ENCODE peak calls at places on chromosomes 12 and 14, in nine cellular contexts. One of them, this sample, is unnamed.

GRCh38 chr12:93245543-93245942 is 132.2 kb upstream of the NUDT4 start:
- DNase-seq in CD8-positive, alpha-beta T cell: peak; percentile 78
- DNase-seq in OCI-LY7: peak; percentile 83
- DNase-seq in CD4-positive, CD25-positive, alpha-beta regulatory T cell: peak; percentile 69
- DNase-seq in lower lobe of right lung: no peak
- DNase-seq in adipocyte: no peak
- DNase-seq in transverse colon: peak; percentile 41
- DNase-seq in esophagus squamous epithelium: no peak
- DNase-seq in body of pancreas: no peak
- DNase-seq in this sample: no peak

GRCh38 chr12:68358532-68359485 is 26.6 kb upstream of the MDM1 start:
- DNase-seq in CD8-positive, alpha-beta T cell: peak; percentile 68
- DNase-seq in OCI-LY7: peak; percentile 80
- DNase-seq in CD4-positive, CD25-positive, alpha-beta regulatory T cell: peak; percentile 88
- DNase-seq in lower lobe of right lung: no peak
- DNase-seq in adipocyte: peak; percentile 94
- DNase-seq in transverse colon: peak; percentile 71
- DNase-seq in esophagus squamous epithelium: no peak
- DNase-seq in body of pancreas: peak; percentile 67
- DNase-seq in this sample: peak; percentile 17

GRCh38 chr12:94710933-94711332 is 60.6 kb upstream of the TMCC3 start:
- DNase-seq in CD8-positive, alpha-beta T cell: peak; percentile 26
- DNase-seq in OCI-LY7: peak; percentile 75
- DNase-seq in CD4-positive, CD25-positive, alpha-beta regulatory T cell: peak; percentile 49
- DNase-seq in lower lobe of right lung: no peak
- DNase-seq in adipocyte: no peak
- DNase-seq in transverse colon: peak; percentile 50
- DNase-seq in esophagus squamous epithelium: no peak
- DNase-seq in body of pancreas: peak; percentile 30
- DNase-seq in this sample: no peak

GRCh38 chr14:58662028-58662427 is 24.3 kb downstream of the DACT1 start:
- DNase-seq in CD8-positive, alpha-beta T cell: no peak
- DNase-seq in OCI-LY7: no peak
- DNase-seq in CD4-positive, CD25-positive, alpha-beta regulatory T cell: peak; percentile 58
- DNase-seq in lower lobe of right lung: no peak
- DNase-seq in adipocyte: no peak
- DNase-seq in transverse colon: no peak
- DNase-seq in esophagus squamous epithelium: no peak
- DNase-seq in body of pancreas: no peak
- DNase-seq in this sample: no peak

GRCh38 chr14:96130391-96130790 is 74.2 kb upstream of the BDKRB2 start:
- DNase-seq in CD8-positive, alpha-beta T cell: no peak
- DNase-seq in OCI-LY7: no peak
- DNase-seq in CD4-positive, CD25-positive, alpha-beta regulatory T cell: no peak
- DNase-seq in lower lobe of right lung: no peak
- DNase-seq in adipocyte: no peak
- DNase-seq in transverse colon: no peak
- DNase-seq in esophagus squamous epithelium: no peak
- DNase-seq in body of pancreas: no peak
- DNase-seq in this sample: no peak

GRCh38 chr12:131176266-131176665 is 222.6 kb downstream of the ADGRD1 start:
- DNase-seq in CD8-positive, alpha-beta T cell: no peak
- DNase-seq in OCI-LY7: no peak
- DNase-seq in CD4-positive, CD25-positive, alpha-beta regulatory T cell: no peak
- DNase-seq in lower lobe of right lung: no peak
- DNase-seq in adipocyte: no peak
- DNase-seq in transverse colon: no peak
- DNase-seq in esophagus squamous epithelium: no peak
- DNase-seq in body of pancreas: no peak
- DNase-seq in this sample: no peak

GRCh38 chr14:78259831-78260230 is 89.7 kb downstream of the NRXN3 start:
- DNase-seq in CD8-positive, alpha-beta T cell: no peak
- DNase-seq in OCI-LY7: no peak
- DNase-seq in CD4-positive, CD25-positive, alpha-beta regulatory T cell: no peak
- DNase-seq in lower lobe of right lung: no peak
- DNase-seq in adipocyte: no peak
- DNase-seq in transverse colon: no peak
- DNase-seq in esophagus squamous epithelium: no peak
- DNase-seq in body of pancreas: no peak
- DNase-seq in this sample: no peak

GRCh38 chr14:72961579-72962335 is 35.5 kb downstream of the DCAF4 start:
- DNase-seq in CD8-positive, alpha-beta T cell: no peak
- DNase-seq in OCI-LY7: no peak
- DNase-seq in CD4-positive, CD25-positive, alpha-beta regulatory T cell: no peak
- DNase-seq in lower lobe of right lung: no peak
- DNase-seq in adipocyte: peak; percentile 15
- DNase-seq in transverse colon: no peak
- DNase-seq in esophagus squamous epithelium: no peak
- DNase-seq in body of pancreas: no peak
- DNase-seq in this sample: no peak

GRCh38 chr12:109822951-109823411 is 10.2 kb downstream of the TRPV4 start:
- DNase-seq in CD8-positive, alpha-beta T cell: no peak
- DNase-seq in OCI-LY7: no peak
- DNase-seq in CD4-positive, CD25-positive, alpha-beta regulatory T cell: no peak
- DNase-seq in lower lobe of right lung: no peak
- DNase-seq in adipocyte: no peak
- DNase-seq in transverse colon: no peak
- DNase-seq in esophagus squamous epithelium: no peak
- DNase-seq in body of pancreas: peak; percentile 91
- DNase-seq in this sample: no peak

GRCh38 chr14:76011959-76012802 is 26.6 kb downstream of the IFT43 start:
- DNase-seq in CD8-positive, alpha-beta T cell: no peak
- DNase-seq in OCI-LY7: no peak
- DNase-seq in CD4-positive, CD25-positive, alpha-beta regulatory T cell: no peak
- DNase-seq in lower lobe of right lung: no peak
- DNase-seq in adipocyte: no peak
- DNase-seq in transverse colon: no peak
- DNase-seq in esophagus squamous epithelium: no peak
- DNase-seq in body of pancreas: no peak
- DNase-seq in this sample: no peak

GRCh38 chr12:47903927-47904646 is 707 bp downstream of the VDR start:
- DNase-seq in CD8-positive, alpha-beta T cell: peak; percentile 57
- DNase-seq in OCI-LY7: no peak
- DNase-seq in CD4-positive, CD25-positive, alpha-beta regulatory T cell: peak; percentile 65
- DNase-seq in lower lobe of right lung: peak; percentile 73
- DNase-seq in adipocyte: peak; percentile 93
- DNase-seq in transverse colon: peak; percentile 73
- DNase-seq in esophagus squamous epithelium: no peak
- DNase-seq in body of pancreas: peak; percentile 25
- DNase-seq in this sample: peak; percentile 39

GRCh38 chr14:72448212-72448611 is 445.7 kb downstream of the DPF3 start:
- DNase-seq in CD8-positive, alpha-beta T cell: no peak
- DNase-seq in OCI-LY7: no peak
- DNase-seq in CD4-positive, CD25-positive, alpha-beta regulatory T cell: no peak
- DNase-seq in lower lobe of right lung: no peak
- DNase-seq in adipocyte: no peak
- DNase-seq in transverse colon: no peak
- DNase-seq in esophagus squamous epithelium: no peak
- DNase-seq in body of pancreas: no peak
- DNase-seq in this sample: no peak

GRCh38 chr12:1083888-1084262 is 92.9 kb downstream of the ERC1 start:
- DNase-seq in CD8-positive, alpha-beta T cell: no peak
- DNase-seq in OCI-LY7: no peak
- DNase-seq in CD4-positive, CD25-positive, alpha-beta regulatory T cell: no peak
- DNase-seq in lower lobe of right lung: no peak
- DNase-seq in adipocyte: peak; percentile 29
- DNase-seq in transverse colon: no peak
- DNase-seq in esophagus squamous epithelium: no peak
- DNase-seq in body of pancreas: peak; percentile 49
- DNase-seq in this sample: no peak

GRCh38 chr12:105205322-105206048 is 30.5 kb downstream of the APPL2 start:
- DNase-seq in CD8-positive, alpha-beta T cell: no peak
- DNase-seq in OCI-LY7: no peak
- DNase-seq in CD4-positive, CD25-positive, alpha-beta regulatory T cell: no peak
- DNase-seq in lower lobe of right lung: no peak
- DNase-seq in adipocyte: no peak
- DNase-seq in transverse colon: peak; percentile 61
- DNase-seq in esophagus squamous epithelium: no peak
- DNase-seq in body of pancreas: peak; percentile 85
- DNase-seq in this sample: no peak

GRCh38 chr12:69284131-69284530 is 44.8 kb downstream of the CPSF6 start:
- DNase-seq in CD8-positive, alpha-beta T cell: peak; percentile 36
- DNase-seq in OCI-LY7: no peak
- DNase-seq in CD4-positive, CD25-positive, alpha-beta regulatory T cell: peak; percentile 23
- DNase-seq in lower lobe of right lung: peak; percentile 81
- DNase-seq in adipocyte: peak; percentile 79
- DNase-seq in transverse colon: peak; percentile 69
- DNase-seq in esophagus squamous epithelium: no peak
- DNase-seq in body of pancreas: peak; percentile 79
- DNase-seq in this sample: peak; percentile 6

GRCh38 chr12:133058203-133059125 is 21.2 kb downstream of the ZNF84 start:
- DNase-seq in CD8-positive, alpha-beta T cell: no peak
- DNase-seq in OCI-LY7: peak; percentile 24
- DNase-seq in CD4-positive, CD25-positive, alpha-beta regulatory T cell: peak; percentile 21
- DNase-seq in lower lobe of right lung: no peak
- DNase-seq in adipocyte: no peak
- DNase-seq in transverse colon: no peak
- DNase-seq in esophagus squamous epithelium: no peak
- DNase-seq in body of pancreas: no peak
- DNase-seq in this sample: no peak

GRCh38 chr12:6828671-6829531 is 694 bp downstream of the P3H3 start:
- DNase-seq in CD8-positive, alpha-beta T cell: peak; percentile 38
- DNase-seq in OCI-LY7: peak; percentile 57
- DNase-seq in CD4-positive, CD25-positive, alpha-beta regulatory T cell: peak; percentile 38
- DNase-seq in lower lobe of right lung: no peak
- DNase-seq in adipocyte: peak; percentile 75
- DNase-seq in transverse colon: peak; percentile 57
- DNase-seq in esophagus squamous epithelium: no peak
- DNase-seq in body of pancreas: peak; percentile 79
- DNase-seq in this sample: no peak

GRCh38 chr14:103872492-103873113 is 25.2 kb upstream of the PPP1R13B start:
- DNase-seq in CD8-positive, alpha-beta T cell: peak; percentile 52
- DNase-seq in OCI-LY7: peak; percentile 31
- DNase-seq in CD4-positive, CD25-positive, alpha-beta regulatory T cell: no peak
- DNase-seq in lower lobe of right lung: no peak
- DNase-seq in adipocyte: no peak
- DNase-seq in transverse colon: no peak
- DNase-seq in esophagus squamous epithelium: no peak
- DNase-seq in body of pancreas: no peak
- DNase-seq in this sample: no peak

GRCh38 chr12:98370976-98371375 is 144.4 kb upstream of the TMPO start:
- DNase-seq in CD8-positive, alpha-beta T cell: no peak
- DNase-seq in OCI-LY7: no peak
- DNase-seq in CD4-positive, CD25-positive, alpha-beta regulatory T cell: no peak
- DNase-seq in lower lobe of right lung: no peak
- DNase-seq in adipocyte: no peak
- DNase-seq in transverse colon: no peak
- DNase-seq in esophagus squamous epithelium: no peak
- DNase-seq in body of pancreas: no peak
- DNase-seq in this sample: no peak

GRCh38 chr12:99767809-99768208 is 120.3 kb downstream of the GARIN6 start:
- DNase-seq in CD8-positive, alpha-beta T cell: no peak
- DNase-seq in OCI-LY7: peak; percentile 59
- DNase-seq in CD4-positive, CD25-positive, alpha-beta regulatory T cell: peak; percentile 8
- DNase-seq in lower lobe of right lung: no peak
- DNase-seq in adipocyte: peak; percentile 79
- DNase-seq in transverse colon: no peak
- DNase-seq in esophagus squamous epithelium: no peak
- DNase-seq in body of pancreas: no peak
- DNase-seq in this sample: no peak

GRCh38 chr12:113875681-113876080 is 90.4 kb downstream of the RBM19 start:
- DNase-seq in CD8-positive, alpha-beta T cell: no peak
- DNase-seq in OCI-LY7: no peak
- DNase-seq in CD4-positive, CD25-positive, alpha-beta regulatory T cell: no peak
- DNase-seq in lower lobe of right lung: no peak
- DNase-seq in adipocyte: no peak
- DNase-seq in transverse colon: no peak
- DNase-seq in esophagus squamous epithelium: no peak
- DNase-seq in body of pancreas: no peak
- DNase-seq in this sample: no peak

GRCh38 chr12:15592934-15593333 is 196.3 kb downstream of the EPS8 start:
- DNase-seq in CD8-positive, alpha-beta T cell: no peak
- DNase-seq in OCI-LY7: no peak
- DNase-seq in CD4-positive, CD25-positive, alpha-beta regulatory T cell: no peak
- DNase-seq in lower lobe of right lung: no peak
- DNase-seq in adipocyte: no peak
- DNase-seq in transverse colon: no peak
- DNase-seq in esophagus squamous epithelium: no peak
- DNase-seq in body of pancreas: no peak
- DNase-seq in this sample: no peak

GRCh38 chr12:4069046-4070010 is 196.1 kb upstream of the PARP11 start:
- DNase-seq in CD8-positive, alpha-beta T cell: no peak
- DNase-seq in OCI-LY7: no peak
- DNase-seq in CD4-positive, CD25-positive, alpha-beta regulatory T cell: peak; percentile 9
- DNase-seq in lower lobe of right lung: no peak
- DNase-seq in adipocyte: no peak
- DNase-seq in transverse colon: no peak
- DNase-seq in esophagus squamous epithelium: no peak
- DNase-seq in body of pancreas: no peak
- DNase-seq in this sample: no peak

GRCh38 chr12:123762715-123763052 is 583 bp downstream of the DNAH10 start:
- DNase-seq in CD8-positive, alpha-beta T cell: no peak
- DNase-seq in OCI-LY7: no peak
- DNase-seq in CD4-positive, CD25-positive, alpha-beta regulatory T cell: no peak
- DNase-seq in lower lobe of right lung: no peak
- DNase-seq in adipocyte: no peak
- DNase-seq in transverse colon: no peak
- DNase-seq in esophagus squamous epithelium: no peak
- DNase-seq in body of pancreas: no peak
- DNase-seq in this sample: no peak
- H3K4me3 ChIP-seq in CD8-positive, alpha-beta T cell: peak overlapping the region; percentile 54
- H3K4me3 ChIP-seq in OCI-LY7: no peak overlapping the region
- H3K4me3 ChIP-seq in CD4-positive, CD25-positive, alpha-beta regulatory T cell: no peak overlapping the region
- H3K4me3 ChIP-seq in lower lobe of right lung: peak overlapping the region; percentile 53
- H3K4me3 ChIP-seq in adipocyte: peak overlapping the region; percentile 74
- H3K4me3 ChIP-seq in transverse colon: peak overlapping the region; percentile 57
- H3K4me3 ChIP-seq in esophagus squamous epithelium: peak overlapping the region; percentile 58
- H3K4me3 ChIP-seq in body of pancreas: no peak overlapping the region
- H3K4me3 ChIP-seq in this sample: peak overlapping the region; percentile 48

GRCh38 chr14:105324080-105324778 is 9.7 kb downstream of the PACS2 start:
- DNase-seq in CD8-positive, alpha-beta T cell: no peak
- DNase-seq in OCI-LY7: no peak
- DNase-seq in CD4-positive, CD25-positive, alpha-beta regulatory T cell: no peak
- DNase-seq in lower lobe of right lung: no peak
- DNase-seq in adipocyte: no peak
- DNase-seq in transverse colon: no peak
- DNase-seq in esophagus squamous epithelium: no peak
- DNase-seq in body of pancreas: no peak
- DNase-seq in this sample: no peak
- H3K4me1 ChIP-seq in CD8-positive, alpha-beta T cell: no peaks in the 10 kb centered on the region
- H3K4me1 ChIP-seq in OCI-LY7: no peaks in the 10 kb centered on the region
- H3K4me1 ChIP-seq in CD4-positive, CD25-positive, alpha-beta regulatory T cell: no peaks in the 10 kb centered on the region
- H3K4me1 ChIP-seq in lower lobe of right lung: peaks cover 20% of the 10 kb centered on the region
- H3K4me1 ChIP-seq in adipocyte: no peaks in the 10 kb centered on the region
- H3K4me1 ChIP-seq in transverse colon: peaks cover 22% of the 10 kb centered on the region
- H3K4me1 ChIP-seq in esophagus squamous epithelium: peaks cover 32% of the 10 kb centered on the region
- H3K4me1 ChIP-seq in body of pancreas: peaks cover 48% of the 10 kb centered on the region
- H3K4me1 ChIP-seq in this sample: no peaks in the 10 kb centered on the region

GRCh38 chr14:19918553-19919264 is 1.7 kb upstream of the OR4K5 start:
- DNase-seq in CD8-positive, alpha-beta T cell: no peak
- DNase-seq in OCI-LY7: no peak
- DNase-seq in CD4-positive, CD25-positive, alpha-beta regulatory T cell: no peak
- DNase-seq in lower lobe of right lung: no peak
- DNase-seq in adipocyte: no peak
- DNase-seq in transverse colon: no peak
- DNase-seq in esophagus squamous epithelium: no peak
- DNase-seq in body of pancreas: no peak
- DNase-seq in this sample: no peak
- H3K36me3 ChIP-seq in CD8-positive, alpha-beta T cell: no peaks in the 10 kb centered on the region
- H3K36me3 ChIP-seq in OCI-LY7: no peaks in the 10 kb centered on the region
- H3K36me3 ChIP-seq in CD4-positive, CD25-positive, alpha-beta regulatory T cell: no peaks in the 10 kb centered on the region
- H3K36me3 ChIP-seq in lower lobe of right lung: no peaks in the 10 kb centered on the region
- H3K36me3 ChIP-seq in adipocyte: no peaks in the 10 kb centered on the region
- H3K36me3 ChIP-seq in transverse colon: no peaks in the 10 kb centered on the region
- H3K36me3 ChIP-seq in esophagus squamous epithelium: no peaks in the 10 kb centered on the region
- H3K36me3 ChIP-seq in body of pancreas: no peaks in the 10 kb centered on the region
- H3K36me3 ChIP-seq in this sample: no peaks in the 10 kb centered on the region

GRCh38 chr12:65728348-65728912 is 95.9 kb upstream of the HMGA2 start:
- DNase-seq in CD8-positive, alpha-beta T cell: no peak
- DNase-seq in OCI-LY7: no peak
- DNase-seq in CD4-positive, CD25-positive, alpha-beta regulatory T cell: no peak
- DNase-seq in lower lobe of right lung: no peak
- DNase-seq in adipocyte: no peak
- DNase-seq in transverse colon: no peak
- DNase-seq in esophagus squamous epithelium: no peak
- DNase-seq in body of pancreas: no peak
- DNase-seq in this sample: no peak
- H3K4me3 ChIP-seq in CD8-positive, alpha-beta T cell: no peak overlapping the region
- H3K4me3 ChIP-seq in OCI-LY7: no peak overlapping the region
- H3K4me3 ChIP-seq in CD4-positive, CD25-positive, alpha-beta regulatory T cell: no peak overlapping the region
- H3K4me3 ChIP-seq in lower lobe of right lung: no peak overlapping the region
- H3K4me3 ChIP-seq in adipocyte: peak overlapping the region; percentile 78
- H3K4me3 ChIP-seq in transverse colon: no peak overlapping the region
- H3K4me3 ChIP-seq in esophagus squamous epithelium: no peak overlapping the region
- H3K4me3 ChIP-seq in body of pancreas: no peak overlapping the region
- H3K4me3 ChIP-seq in this sample: no peak overlapping the region